ENCODE peak calls at places on chromosome 1, in six cellular contexts. S is BE2C, W is GM12864, T is A549, J is NCI-H1048, V is pancreas. X is an unnamed sample.
A peak's percentile ranks its signal among the peaks of the same experiment; 100 is the strongest.

GRCh38 chr1:7751174-7751573 is 19.9 kb upstream of the VAMP3 start:
- DNase-seq in T (no peak), V (no peak), S (no peak), W (no peak), J (no peak), X (no peak)

GRCh38 chr1:56820755-56821461 is 1.7 kb upstream of the FYB2 start:
- DNase-seq in V (peak; percentile 96), W (peak; percentile 26), S (peak; percentile 75), T (peak; percentile 57), J (peak; percentile 72), X (peak; percentile 74)

GRCh38 chr1:160256396-160257046 is 5.8 kb downstream of the DCAF8 start:
- DNase-seq in T (no peak), V (no peak), W (no peak), S (no peak), J (no peak), X (no peak)

GRCh38 chr1:2257245-2257627 is 29.1 kb downstream of the SKI start:
- DNase-seq in J (no peak), T (no peak), S (no peak), W (no peak), V (peak; percentile 48), X (no peak)

GRCh38 chr1:38466486-38466885 is 393.1 kb downstream of the RRAGC start:
- DNase-seq in V (no peak), S (no peak), T (no peak), J (no peak), W (no peak), X (no peak)

GRCh38 chr1:46517932-46518498 is 28.4 kb downstream of the DMBX1 start:
- DNase-seq in T (no peak), W (no peak), V (no peak), J (no peak), S (no peak), X (no peak)

GRCh38 chr1:183945432-183946308 is 91.9 kb downstream of the COLGALT2 start:
- DNase-seq in S (no peak), J (no peak), V (no peak), T (no peak), W (no peak), X (no peak)

GRCh38 chr1:15100369-15101111 is 53.0 kb upstream of the TMEM51 start:
- DNase-seq in T (peak; percentile 50), J (no peak), V (peak; percentile 84), W (peak; percentile 15), S (peak; percentile 34), X (no peak)

GRCh38 chr1:217273866-217274265 is 357.0 kb downstream of the GPATCH2 start:
- DNase-seq in T (no peak), V (no peak), J (no peak), W (no peak), S (no peak), X (no peak)

GRCh38 chr1:29752141-29752540 is 515.8 kb downstream of the PTPRU start:
- DNase-seq in J (no peak), W (no peak), V (no peak), T (no peak), S (no peak), X (no peak)

X was measured in T1000.